ENCODE peak calls at places on chromosomes 16 and 17, in nine cellular contexts. One of them, this sample, is unnamed.

GRCh38 chr17:42608692-42609181 is 437 bp downstream of the RETREG3 start:
- DNase-seq in GM03348: no peak
- DNase-seq in RKO: peak
- DNase-seq in left lobe of liver: no peak
- DNase-seq in RPMI8226: peak
- DNase-seq in GM12865: peak
- DNase-seq in HTR-8/SVneo: no peak
- DNase-seq in psoas muscle: no peak
- DNase-seq in substantia nigra: peak
- DNase-seq in this sample: no peak

GRCh38 chr16:85946680-85947510 is 47.9 kb downstream of the IRF8 start:
- DNase-seq in GM03348: no peak
- DNase-seq in GM12865: peak
- DNase-seq in left lobe of liver: no peak
- DNase-seq in RKO: no peak
- DNase-seq in HTR-8/SVneo: no peak
- DNase-seq in psoas muscle: no peak
- DNase-seq in RPMI8226: no peak
- DNase-seq in substantia nigra: no peak
- DNase-seq in this sample: no peak

GRCh38 chr17:49621946-49622529 is 46.4 kb downstream of the NXPH3 start:
- DNase-seq in psoas muscle: no peak
- DNase-seq in RPMI8226: no peak
- DNase-seq in left lobe of liver: no peak
- DNase-seq in GM03348: no peak
- DNase-seq in substantia nigra: no peak
- DNase-seq in RKO: no peak
- DNase-seq in HTR-8/SVneo: no peak
- DNase-seq in GM12865: no peak
- DNase-seq in this sample: no peak

GRCh38 chr17:8766731-8767130 is 8.4 kb upstream of the SPDYE4 start:
- DNase-seq in RKO: no peak
- DNase-seq in psoas muscle: no peak
- DNase-seq in left lobe of liver: no peak
- DNase-seq in HTR-8/SVneo: no peak
- DNase-seq in GM03348: no peak
- DNase-seq in substantia nigra: no peak
- DNase-seq in GM12865: no peak
- DNase-seq in RPMI8226: no peak
- DNase-seq in this sample: no peak

GRCh38 chr16:66651474-66651765 is 45.1 kb downstream of the CMTM4 start:
- DNase-seq in RKO: no peak
- DNase-seq in psoas muscle: no peak
- DNase-seq in GM03348: no peak
- DNase-seq in HTR-8/SVneo: no peak
- DNase-seq in GM12865: no peak
- DNase-seq in RPMI8226: no peak
- DNase-seq in substantia nigra: no peak
- DNase-seq in left lobe of liver: no peak
- DNase-seq in this sample: no peak

GRCh38 chr16:53041196-53041977 is 11.3 kb downstream of the CHD9NB start:
- DNase-seq in GM03348: peak
- DNase-seq in left lobe of liver: no peak
- DNase-seq in HTR-8/SVneo: peak
- DNase-seq in RPMI8226: no peak
- DNase-seq in GM12865: peak
- DNase-seq in RKO: no peak
- DNase-seq in substantia nigra: no peak
- DNase-seq in psoas muscle: peak
- DNase-seq in this sample: no peak

GRCh38 chr17:29156781-29157180 is 23.4 kb downstream of the MYO18A start:
- DNase-seq in left lobe of liver: no peak
- DNase-seq in RKO: no peak
- DNase-seq in GM12865: no peak
- DNase-seq in HTR-8/SVneo: no peak
- DNase-seq in psoas muscle: no peak
- DNase-seq in substantia nigra: no peak
- DNase-seq in RPMI8226: no peak
- DNase-seq in GM03348: no peak
- DNase-seq in this sample: no peak

GRCh38 chr17:62925267-62925836 is 40.7 kb upstream of the TANC2 start:
- DNase-seq in RKO: no peak
- DNase-seq in left lobe of liver: no peak
- DNase-seq in psoas muscle: no peak
- DNase-seq in substantia nigra: no peak
- DNase-seq in RPMI8226: no peak
- DNase-seq in GM12865: no peak
- DNase-seq in GM03348: no peak
- DNase-seq in HTR-8/SVneo: no peak
- DNase-seq in this sample: no peak

GRCh38 chr17:1730004-1730344 is 5.5 kb downstream of the WDR81 start:
- DNase-seq in RKO: no peak
- DNase-seq in HTR-8/SVneo: no peak
- DNase-seq in left lobe of liver: no peak
- DNase-seq in GM03348: no peak
- DNase-seq in GM12865: no peak
- DNase-seq in substantia nigra: no peak
- DNase-seq in RPMI8226: no peak
- DNase-seq in psoas muscle: no peak
- DNase-seq in this sample: no peak

GRCh38 chr16:49350265-49351103 is 23.1 kb upstream of the C16orf78 start:
- DNase-seq in HTR-8/SVneo: peak
- DNase-seq in psoas muscle: peak
- DNase-seq in RKO: peak
- DNase-seq in GM03348: peak
- DNase-seq in RPMI8226: peak
- DNase-seq in GM12865: peak
- DNase-seq in left lobe of liver: peak
- DNase-seq in substantia nigra: peak
- DNase-seq in this sample: no peak

GRCh38 chr17:77881545-77881944 is 77.0 kb upstream of the TNRC6C start:
- DNase-seq in RPMI8226: peak
- DNase-seq in GM03348: peak
- DNase-seq in RKO: no peak
- DNase-seq in GM12865: peak
- DNase-seq in psoas muscle: peak
- DNase-seq in HTR-8/SVneo: no peak
- DNase-seq in substantia nigra: peak
- DNase-seq in left lobe of liver: peak
- DNase-seq in this sample: no peak

GRCh38 chr17:79741401-79741750 is 10.6 kb downstream of the ENPP7 start:
- DNase-seq in GM03348: no peak
- DNase-seq in HTR-8/SVneo: no peak
- DNase-seq in RPMI8226: no peak
- DNase-seq in GM12865: no peak
- DNase-seq in left lobe of liver: no peak
- DNase-seq in RKO: no peak
- DNase-seq in substantia nigra: no peak
- DNase-seq in psoas muscle: no peak
- DNase-seq in this sample: no peak

GRCh38 chr17:44451832-44452231 is 51.4 kb downstream of the GPATCH8 start:
- DNase-seq in GM03348: no peak
- DNase-seq in RKO: no peak
- DNase-seq in HTR-8/SVneo: no peak
- DNase-seq in substantia nigra: no peak
- DNase-seq in RPMI8226: no peak
- DNase-seq in left lobe of liver: no peak
- DNase-seq in GM12865: no peak
- DNase-seq in psoas muscle: no peak
- DNase-seq in this sample: no peak

GRCh38 chr17:17079761-17080160 is 37.5 kb downstream of the MPRIP start:
- DNase-seq in RPMI8226: no peak
- DNase-seq in left lobe of liver: peak
- DNase-seq in RKO: no peak
- DNase-seq in substantia nigra: peak
- DNase-seq in GM03348: no peak
- DNase-seq in psoas muscle: peak
- DNase-seq in HTR-8/SVneo: no peak
- DNase-seq in GM12865: no peak
- DNase-seq in this sample: no peak

GRCh38 chr17:4329838-4330237 is 36.6 kb downstream of the UBE2G1 start:
- DNase-seq in HTR-8/SVneo: peak
- DNase-seq in GM03348: peak
- DNase-seq in psoas muscle: no peak
- DNase-seq in RPMI8226: no peak
- DNase-seq in left lobe of liver: no peak
- DNase-seq in substantia nigra: no peak
- DNase-seq in RKO: peak
- DNase-seq in GM12865: no peak
- DNase-seq in this sample: no peak

GRCh38 chr16:85752511-85753420 is 1.9 kb upstream of the C16orf74 start:
- DNase-seq in GM12865: peak
- DNase-seq in psoas muscle: no peak
- DNase-seq in substantia nigra: no peak
- DNase-seq in RPMI8226: peak
- DNase-seq in left lobe of liver: no peak
- DNase-seq in RKO: no peak
- DNase-seq in HTR-8/SVneo: no peak
- DNase-seq in GM03348: no peak
- DNase-seq in this sample: no peak

GRCh38 chr16:57147381-57148191 is 38.3 kb downstream of the PSME3IP1 start:
- DNase-seq in substantia nigra: peak
- DNase-seq in HTR-8/SVneo: no peak
- DNase-seq in left lobe of liver: peak
- DNase-seq in RPMI8226: no peak
- DNase-seq in GM12865: peak
- DNase-seq in GM03348: peak
- DNase-seq in RKO: no peak
- DNase-seq in psoas muscle: peak
- DNase-seq in this sample: no peak

GRCh38 chr17:74477411-74477810 is 11.0 kb downstream of the CD300A start:
- DNase-seq in GM12865: no peak
- DNase-seq in RKO: no peak
- DNase-seq in substantia nigra: no peak
- DNase-seq in RPMI8226: no peak
- DNase-seq in left lobe of liver: no peak
- DNase-seq in GM03348: no peak
- DNase-seq in HTR-8/SVneo: no peak
- DNase-seq in psoas muscle: no peak
- DNase-seq in this sample: no peak